ENCODE peak calls at places on chromosomes 4 and X, in four cellular contexts. N is foreskin fibroblast; I is stimulated activated CD8-positive, alpha-beta memory T cell treated with anti-CD3 and anti-CD28 coated beads, Interleukin-15, amount 100 ng/mL, for 48 hours; M is amniotic epithelial cell. W is an unnamed sample.
A peak's percentile ranks its signal among the peaks of the same experiment; 100 is the strongest.

GRCh38 chrX:47687249-47687648 is 28.3 kb upstream of the UXT start:
- DNase-seq in I (no peak), N (no peak), M (no peak), W (no peak)

GRCh38 chrX:40095588-40096394 is 2.0 kb downstream of the BCOR start:
- DNase-seq in M (no peak), I (no peak), N (no peak), W (no peak)

GRCh38 chr4:79211490-79211889 is 114.4 kb downstream of the NAA11 start:
- DNase-seq in I (no peak), M (no peak), N (no peak), W (no peak)

GRCh38 chr4:52925531-52925968 is 63.4 kb downstream of the RASL11B start:
- DNase-seq in N (no peak), M (peak; percentile 14), I (no peak), W (no peak)

GRCh38 chrX:15224747-15225146 is 45.1 kb downstream of the ASB9 start:
- DNase-seq in M (no peak), N (no peak), I (no peak), W (no peak)

GRCh38 chr4:7828926-7829325 is 110.7 kb downstream of the AFAP1 start:
- DNase-seq in N (peak; percentile 64), I (no peak), M (peak; percentile 87), W (no peak)

GRCh38 chr4:61493041-61493440 is 292.9 kb downstream of the ADGRL3 start:
- DNase-seq in I (no peak), M (no peak), N (no peak), W (no peak)

GRCh38 chr4:42627887-42628646 is 28.8 kb downstream of the ATP8A1 start:
- DNase-seq in M (no peak), N (no peak), I (peak; percentile 37), W (no peak)

GRCh38 chr4:48902266-48902665 is 4.3 kb downstream of the OCIAD2 start:
- DNase-seq in M (no peak), I (no peak), N (no peak), W (peak; percentile 17)

GRCh38 chrX:49884290-49884862 is 5.1 kb downstream of the USP27X start:
- DNase-seq in I (peak; percentile 27), M (peak; percentile 45), N (no peak), W (no peak)

GRCh38 chr4:184163813-184164212 is 53.9 kb downstream of the ENPP6 start:
- DNase-seq in I (no peak), M (no peak), N (no peak), W (no peak)

GRCh38 chrX:110180176-110180927 is 137.5 kb downstream of the AMMECR1 start:
- DNase-seq in M (peak; percentile 88), N (peak; percentile 62), I (no peak), W (no peak)

W was measured in LNCaP clone FGC.